ENCODE peak calls at places on chromosomes 7 and 10, in five cellular contexts. One of them, this sample, is unnamed. For H3K4me1, the result is how much of the 10 kb centered on the place peaks cover.

GRCh38 chr7:157596471-157596870 is 259.7 kb downstream of the DNAJB6 start:
- DNase-seq in mammary epithelial cell: no peak
- DNase-seq in MM.1S: no peak
- DNase-seq in IMR-90: no peak
- DNase-seq in HCT116: no peak
- DNase-seq in this sample: no peak

GRCh38 chr10:69056536-69057260 is 31.2 kb upstream of the SRGN start:
- DNase-seq in mammary epithelial cell: no peak
- DNase-seq in MM.1S: no peak
- DNase-seq in IMR-90: no peak
- DNase-seq in HCT116: no peak
- DNase-seq in this sample: no peak

GRCh38 chr10:101018600-101019439 is 12.1 kb downstream of the PDZD7 start:
- DNase-seq in mammary epithelial cell: peak
- DNase-seq in MM.1S: peak
- DNase-seq in IMR-90: peak
- DNase-seq in HCT116: peak
- DNase-seq in this sample: no peak

GRCh38 chr10:15813415-15813814 is 46.9 kb downstream of the MINDY3 start:
- DNase-seq in mammary epithelial cell: peak
- DNase-seq in MM.1S: no peak
- DNase-seq in IMR-90: peak
- DNase-seq in HCT116: no peak
- DNase-seq in this sample: no peak

GRCh38 chr7:49229246-49229645 is 304.9 kb downstream of the CDC14C start:
- DNase-seq in mammary epithelial cell: no peak
- DNase-seq in MM.1S: peak
- DNase-seq in IMR-90: no peak
- DNase-seq in HCT116: no peak
- DNase-seq in this sample: no peak

GRCh38 chr7:43843276-43843675 is 26.0 kb downstream of the MRPS24 start:
- DNase-seq in mammary epithelial cell: no peak
- DNase-seq in MM.1S: no peak
- DNase-seq in IMR-90: no peak
- DNase-seq in HCT116: no peak
- DNase-seq in this sample: no peak

GRCh38 chr10:126407831-126408230 is 19.6 kb upstream of the ADAM12 start:
- DNase-seq in mammary epithelial cell: no peak
- DNase-seq in MM.1S: no peak
- DNase-seq in IMR-90: no peak
- DNase-seq in HCT116: no peak
- DNase-seq in this sample: no peak

GRCh38 chr10:77927343-77928256 is 1.0 kb upstream of the DLG5 start:
- DNase-seq in mammary epithelial cell: no peak
- DNase-seq in MM.1S: no peak
- DNase-seq in IMR-90: no peak
- DNase-seq in HCT116: no peak
- DNase-seq in this sample: no peak

GRCh38 chr7:131357282-131357880 is 29.7 kb downstream of the MKLN1 start:
- DNase-seq in mammary epithelial cell: no peak
- DNase-seq in MM.1S: no peak
- DNase-seq in IMR-90: no peak
- DNase-seq in HCT116: no peak
- DNase-seq in this sample: no peak

GRCh38 chr7:28389504-28390385 is 22.6 kb upstream of the CREB5 start:
- DNase-seq in mammary epithelial cell: peak
- DNase-seq in MM.1S: peak
- DNase-seq in IMR-90: peak
- DNase-seq in HCT116: peak
- DNase-seq in this sample: no peak

GRCh38 chr10:29266641-29267040 is 22.2 kb upstream of the LYZL1 start:
- DNase-seq in mammary epithelial cell: no peak
- DNase-seq in MM.1S: no peak
- DNase-seq in IMR-90: no peak
- DNase-seq in HCT116: no peak
- DNase-seq in this sample: no peak

GRCh38 chr10:99926925-99927718 is 82.6 kb downstream of the DNMBP start:
- DNase-seq in mammary epithelial cell: no peak
- DNase-seq in MM.1S: no peak
- DNase-seq in IMR-90: peak
- DNase-seq in HCT116: no peak
- DNase-seq in this sample: no peak

GRCh38 chr7:50661345-50662058 is 96.3 kb upstream of the DDC start:
- DNase-seq in mammary epithelial cell: no peak
- DNase-seq in MM.1S: peak
- DNase-seq in IMR-90: no peak
- DNase-seq in HCT116: no peak
- DNase-seq in this sample: no peak

GRCh38 chr7:133698127-133698526 is 429.0 kb upstream of the LRGUK start:
- DNase-seq in mammary epithelial cell: no peak
- DNase-seq in MM.1S: no peak
- DNase-seq in IMR-90: peak
- DNase-seq in HCT116: no peak
- DNase-seq in this sample: no peak

GRCh38 chr10:56646301-56646700 is 285.2 kb upstream of the ZWINT start:
- DNase-seq in mammary epithelial cell: no peak
- DNase-seq in MM.1S: no peak
- DNase-seq in IMR-90: no peak
- DNase-seq in HCT116: no peak
- DNase-seq in this sample: no peak

GRCh38 chr10:28280652-28281051 is 22.2 kb downstream of the MPP7 start:
- DNase-seq in mammary epithelial cell: no peak
- DNase-seq in MM.1S: no peak
- DNase-seq in IMR-90: peak
- DNase-seq in HCT116: no peak
- DNase-seq in this sample: no peak

GRCh38 chr10:6012506-6012905 is 35.2 kb upstream of the IL15RA start:
- DNase-seq in mammary epithelial cell: no peak
- DNase-seq in MM.1S: no peak
- DNase-seq in IMR-90: no peak
- DNase-seq in HCT116: no peak
- DNase-seq in this sample: no peak
- H3K4me1 ChIP-seq in mammary epithelial cell: under half
- H3K4me1 ChIP-seq in MM.1S: under half
- H3K4me1 ChIP-seq in IMR-90: under half
- H3K4me1 ChIP-seq in HCT116: under half
- H3K4me1 ChIP-seq in this sample: under half

GRCh38 chr10:110069502-110069982 is 61.8 kb downstream of the ADD3 start:
- DNase-seq in mammary epithelial cell: no peak
- DNase-seq in MM.1S: peak
- DNase-seq in IMR-90: no peak
- DNase-seq in HCT116: no peak
- DNase-seq in this sample: no peak
- H3K9ac ChIP-seq in mammary epithelial cell: no peak
- H3K9ac ChIP-seq in MM.1S: no peak
- H3K9ac ChIP-seq in IMR-90: no peak
- H3K9ac ChIP-seq in HCT116: no peak
- H3K9ac ChIP-seq in this sample: no peak

DNA sequence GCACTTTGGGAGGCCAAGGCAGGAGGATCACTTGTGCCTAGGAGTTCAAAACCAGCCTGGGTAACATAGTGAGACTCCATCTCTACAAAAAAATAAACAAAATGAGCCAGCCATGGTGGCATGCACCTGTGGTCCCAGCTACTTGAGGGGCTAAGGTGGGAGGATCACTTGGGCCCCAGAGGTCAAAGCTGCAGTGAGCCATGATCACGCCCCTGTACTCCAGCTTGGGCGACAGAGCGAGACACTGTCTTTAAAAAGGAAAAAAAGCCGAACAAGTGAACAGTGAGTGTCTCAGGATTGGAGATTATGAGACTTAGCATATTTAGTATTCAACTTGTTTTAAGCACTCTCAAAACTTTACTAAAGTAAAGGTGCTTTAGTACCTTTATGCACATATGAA is 28.1 kb downstream of the BLNK start:
- DNase-seq in mammary epithelial cell: no peak
- DNase-seq in MM.1S: no peak
- DNase-seq in IMR-90: no peak
- DNase-seq in HCT116: no peak
- DNase-seq in this sample: no peak
- H3K4me1 ChIP-seq in mammary epithelial cell: under half
- H3K4me1 ChIP-seq in MM.1S: under half
- H3K4me1 ChIP-seq in IMR-90: under half
- H3K4me1 ChIP-seq in HCT116: under half
- H3K4me1 ChIP-seq in this sample: under half

GRCh38 chr7:135388616-135389015 is 121.3 kb downstream of the CNOT4 start:
- DNase-seq in mammary epithelial cell: no peak
- DNase-seq in MM.1S: no peak
- DNase-seq in IMR-90: no peak
- DNase-seq in HCT116: no peak
- DNase-seq in this sample: no peak
- H3K9ac ChIP-seq in mammary epithelial cell: no peak
- H3K9ac ChIP-seq in MM.1S: no peak
- H3K9ac ChIP-seq in IMR-90: no peak
- H3K9ac ChIP-seq in HCT116: no peak
- H3K9ac ChIP-seq in this sample: no peak

GRCh38 chr7:5635461-5636445 is 145.7 kb downstream of the RNF216 start:
- DNase-seq in mammary epithelial cell: no peak
- DNase-seq in MM.1S: no peak
- DNase-seq in IMR-90: no peak
- DNase-seq in HCT116: no peak
- DNase-seq in this sample: no peak
- H3K4me1 ChIP-seq in mammary epithelial cell: under half
- H3K4me1 ChIP-seq in MM.1S: under half
- H3K4me1 ChIP-seq in IMR-90: under half
- H3K4me1 ChIP-seq in HCT116: under half
- H3K4me1 ChIP-seq in this sample: under half

GRCh38 chr10:7808686-7809267 is 9.5 kb upstream of the TAF3 start:
- DNase-seq in mammary epithelial cell: no peak
- DNase-seq in MM.1S: no peak
- DNase-seq in IMR-90: no peak
- DNase-seq in HCT116: no peak
- DNase-seq in this sample: no peak

GRCh38 chr10:7813481-7813880 is 4.8 kb upstream of the TAF3 start:
- DNase-seq in mammary epithelial cell: no peak
- DNase-seq in MM.1S: peak
- DNase-seq in IMR-90: no peak
- DNase-seq in HCT116: no peak
- DNase-seq in this sample: no peak

GRCh38 chr10:7811000-7811399 is 7.3 kb upstream of the TAF3 start:
- DNase-seq in mammary epithelial cell: no peak
- DNase-seq in MM.1S: no peak
- DNase-seq in IMR-90: no peak
- DNase-seq in HCT116: no peak
- DNase-seq in this sample: no peak

DNA sequence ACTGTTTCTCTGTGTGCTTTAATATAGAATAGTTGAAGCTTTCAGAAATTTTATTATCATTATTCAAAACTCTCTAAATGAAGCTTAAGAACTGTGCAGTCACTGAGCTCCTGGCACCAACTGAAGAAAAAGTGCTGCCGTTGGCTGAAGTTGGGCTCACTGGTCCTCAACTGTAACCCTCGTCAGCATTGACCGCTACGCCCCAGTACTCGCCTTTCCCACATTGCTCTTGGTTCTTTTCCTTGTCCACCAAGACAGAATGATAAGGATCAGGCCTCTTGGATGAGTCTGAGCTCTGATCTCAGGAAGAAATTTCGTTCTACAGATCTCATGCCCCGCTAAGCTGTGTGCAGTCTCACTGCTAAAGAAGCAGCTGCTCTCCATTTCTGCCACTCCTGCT is 7.9 kb upstream of the TAF3 start:
- DNase-seq in mammary epithelial cell: no peak
- DNase-seq in MM.1S: no peak
- DNase-seq in IMR-90: no peak
- DNase-seq in HCT116: no peak
- DNase-seq in this sample: no peak
- H3K9ac ChIP-seq in mammary epithelial cell: no peak
- H3K9ac ChIP-seq in MM.1S: no peak
- H3K9ac ChIP-seq in IMR-90: no peak
- H3K9ac ChIP-seq in HCT116: no peak
- H3K9ac ChIP-seq in this sample: no peak

DNA sequence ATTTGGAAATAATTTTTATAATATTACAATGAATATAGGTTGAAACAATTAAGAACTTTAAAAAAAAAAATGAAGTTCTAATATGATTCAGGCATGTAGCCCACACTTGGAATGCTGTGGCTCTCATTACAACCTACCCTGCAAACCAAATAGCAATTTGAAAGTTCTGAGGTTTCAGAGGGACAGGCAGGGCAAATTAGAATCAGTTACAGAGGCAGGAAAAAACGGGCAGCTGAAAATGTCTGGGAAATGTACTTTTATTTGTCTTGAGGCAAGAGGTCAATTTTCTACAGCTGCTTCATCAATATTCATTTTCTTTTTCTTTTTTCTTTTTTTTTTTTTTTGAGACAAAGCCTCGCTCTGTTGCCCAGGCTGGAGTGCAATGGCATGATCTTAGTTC is 95.3 kb downstream of the PIP4K2A start:
- DNase-seq in mammary epithelial cell: no peak
- DNase-seq in MM.1S: no peak
- DNase-seq in IMR-90: no peak
- DNase-seq in HCT116: no peak
- DNase-seq in this sample: no peak
- H3K4me1 ChIP-seq in mammary epithelial cell: under half
- H3K4me1 ChIP-seq in MM.1S: under half
- H3K4me1 ChIP-seq in IMR-90: under half
- H3K4me1 ChIP-seq in HCT116: half or more
- H3K4me1 ChIP-seq in this sample: under half

DNA sequence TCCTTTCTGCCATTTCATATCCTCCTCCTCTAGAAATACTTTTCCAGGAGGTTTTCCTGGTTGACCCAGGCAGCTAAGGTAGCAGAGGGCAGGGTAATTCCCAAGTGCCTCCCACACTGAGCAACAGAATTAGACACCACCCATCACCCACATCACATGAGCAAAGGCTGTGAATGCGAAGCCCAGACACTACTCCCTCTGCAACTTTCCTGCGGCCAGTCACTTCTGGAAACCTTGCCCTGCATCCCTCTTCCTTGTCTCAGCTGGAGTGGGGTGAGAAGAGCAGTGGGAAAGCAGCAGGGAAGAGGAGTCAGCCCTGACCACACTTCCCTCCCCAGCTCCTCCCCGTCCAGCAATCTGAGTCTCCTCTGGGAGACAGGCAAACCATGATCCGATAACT is 15.2 kb downstream of the TMEM176B start:
- DNase-seq in mammary epithelial cell: no peak
- DNase-seq in MM.1S: no peak
- DNase-seq in IMR-90: no peak
- DNase-seq in HCT116: no peak
- DNase-seq in this sample: no peak
- H3K9ac ChIP-seq in mammary epithelial cell: no peak
- H3K9ac ChIP-seq in MM.1S: no peak
- H3K9ac ChIP-seq in IMR-90: peak
- H3K9ac ChIP-seq in HCT116: no peak
- H3K9ac ChIP-seq in this sample: no peak

GRCh38 chr7:32941181-32941995 is 15.9 kb upstream of the FKBP9 start:
- DNase-seq in mammary epithelial cell: peak
- DNase-seq in MM.1S: no peak
- DNase-seq in IMR-90: no peak
- DNase-seq in HCT116: no peak
- DNase-seq in this sample: no peak
- H3K4me1 ChIP-seq in mammary epithelial cell: under half
- H3K4me1 ChIP-seq in MM.1S: under half
- H3K4me1 ChIP-seq in IMR-90: under half
- H3K4me1 ChIP-seq in HCT116: under half
- H3K4me1 ChIP-seq in this sample: under half

GRCh38 chr10:11011966-11012365 is 5.7 kb upstream of the CELF2 start:
- DNase-seq in mammary epithelial cell: no peak
- DNase-seq in MM.1S: no peak
- DNase-seq in IMR-90: no peak
- DNase-seq in HCT116: no peak
- DNase-seq in this sample: no peak
- H3K9ac ChIP-seq in mammary epithelial cell: no peak
- H3K9ac ChIP-seq in MM.1S: no peak
- H3K9ac ChIP-seq in IMR-90: no peak
- H3K9ac ChIP-seq in HCT116: no peak
- H3K9ac ChIP-seq in this sample: no peak

This sample was measured in keratinocyte.